ENCODE peak calls at places on chromosomes 2 and 18, in ten cellular contexts. P is thoracic aorta, S is heart right ventricle, L is testis, G is GDM1, N is substantia nigra, Z is DMS79 treated with DMSO at 0.1 percent for 48 hours, U is C1 segment of cervical spinal cord, J is NCI-H226, W is RKO. O is an unnamed sample.

GRCh38 chr2:127634066-127634617 is 11.8 kb upstream of the GPR17 start:
- DNase-seq in J (no peak), W (no peak), P (no peak), L (no peak), S (peak; percentile 44), Z (no peak), N (no peak), U (no peak), G (no peak), O (peak; percentile 74)

GRCh38 chr2:120613742-120614481 is 121.8 kb upstream of the GLI2 start:
- DNase-seq in U (no peak), N (no peak), J (peak; percentile 58), L (no peak), P (no peak), Z (no peak), S (no peak), W (no peak), G (no peak), O (no peak)

GRCh38 chr18:62164855-62165487 is 21.9 kb downstream of the PIGN start:
- DNase-seq in S (no peak), N (no peak), U (no peak), W (no peak), Z (no peak), J (no peak), L (no peak), G (no peak), P (no peak), O (no peak)

GRCh38 chr2:88214631-88215030 is 44.5 kb downstream of the THNSL2 start:
- DNase-seq in N (no peak), U (no peak), G (no peak), S (no peak), J (no peak), W (no peak), Z (no peak), L (no peak), P (no peak), O (no peak)

GRCh38 chr2:177784449-177784845 is 288.1 kb downstream of the PDE11A start:
- DNase-seq in N (no peak), Z (no peak), S (no peak), G (no peak), U (no peak), P (no peak), W (no peak), L (no peak), J (no peak), O (no peak)

GRCh38 chr2:68193774-68194372 is 36.2 kb downstream of the PNO1 start:
- DNase-seq in S (no peak), W (peak; percentile 62), P (no peak), J (peak; percentile 41), G (no peak), N (no peak), Z (no peak), U (no peak), L (no peak), O (no peak)

GRCh38 chr2:71675296-71675695 is 221.9 kb downstream of the DYSF start:
- DNase-seq in W (no peak), J (no peak), S (no peak), L (peak; percentile 6), Z (peak; percentile 93), N (no peak), G (no peak), P (no peak), U (no peak), O (no peak)

GRCh38 chr2:128309341-128310093 is 9.2 kb downstream of the HS6ST1 start:
- DNase-seq in Z (peak; percentile 86), W (no peak), U (no peak), S (peak; percentile 43), N (peak; percentile 48), J (no peak), P (no peak), G (no peak), L (peak; percentile 75), O (no peak)

GRCh38 chr2:125710561-125710960 is 945.4 kb upstream of the GYPC start:
- DNase-seq in Z (no peak), L (no peak), W (no peak), G (no peak), S (no peak), U (no peak), N (no peak), J (no peak), P (no peak), O (no peak)

GRCh38 chr2:174059875-174060226 is 94.7 kb upstream of the SP3 start:
- DNase-seq in P (no peak), S (no peak), L (no peak), J (peak; percentile 39), G (no peak), Z (no peak), N (no peak), W (no peak), U (no peak), O (no peak)